ENCODE peak calls at places on chromosomes 3 and 15, in eight cellular contexts. Z is WTC11, A is WERI-Rb-1, I is prostate gland, N is left ventricle myocardium inferior, U is cardiac fibroblast, R is right atrium auricular region, E is mesothelial cell of epicardium. Q is an unnamed sample.

GRCh38 chr3:126116526-126116925 is 32.6 kb upstream of the SLC41A3 start:
- DNase-seq in E (no peak), I (no peak), U (no peak), Z (no peak), R (no peak), N (no peak), A (no peak), Q (peak)

GRCh38 chr3:23489338-23490158 is 286.4 kb downstream of the UBE2E2 start:
- DNase-seq in N (no peak), Z (no peak), U (peak), E (no peak), A (no peak), I (no peak), R (no peak), Q (no peak)

GRCh38 chr3:57530071-57530608 is 14.0 kb downstream of the DNAH12 start:
- DNase-seq in Z (no peak), U (peak), I (peak), N (no peak), E (no peak), R (no peak), A (no peak), Q (no peak)

GRCh38 chr3:159069076-159069475 is 267.2 kb downstream of the MFSD1 start:
- DNase-seq in E (no peak), Z (no peak), U (no peak), I (no peak), N (no peak), R (no peak), A (no peak), Q (no peak)

GRCh38 chr3:177752841-177753240 is 555.6 kb upstream of the TBL1XR1 start:
- DNase-seq in R (no peak), E (no peak), I (no peak), Z (no peak), U (no peak), N (no peak), A (no peak), Q (no peak)

GRCh38 chr3:171704002-171704401 is 106.3 kb downstream of the PLD1 start:
- DNase-seq in N (no peak), U (peak), I (peak), Z (peak), E (no peak), A (peak), R (no peak), Q (no peak)

GRCh38 chr3:195932418-195933043 is 24.2 kb upstream of the TNK2 start:
- DNase-seq in U (no peak), I (no peak), R (no peak), N (no peak), E (no peak), A (no peak), Z (no peak), Q (no peak)

GRCh38 chr3:196757876-196758739 is 18.5 kb downstream of the PAK2 start:
- DNase-seq in A (no peak), R (no peak), Z (no peak), I (no peak), E (no peak), N (no peak), U (peak), Q (no peak)

GRCh38 chr15:52529289-52529929 is 729 bp upstream of the MYO5A start:
- DNase-seq in Z (peak), I (peak), R (no peak), E (no peak), U (no peak), A (no peak), N (no peak), Q (no peak)

GRCh38 chr15:62991698-62992097 is 50.8 kb upstream of the TPM1 start:
- DNase-seq in A (no peak), N (no peak), R (no peak), E (no peak), I (no peak), Z (no peak), U (no peak), Q (no peak)

GRCh38 chr15:96333194-96334016 is 2.9 kb downstream of the NR2F2 start:
- DNase-seq in I (no peak), N (no peak), U (peak), R (no peak), A (no peak), Z (peak), E (no peak), Q (no peak)

GRCh38 chr3:42442640-42443039 is 32.2 kb upstream of the LYZL4 start:
- DNase-seq in E (no peak), N (no peak), R (no peak), I (no peak), Z (peak), U (no peak), A (peak), Q (no peak)

GRCh38 chr15:99414755-99415731 is 150.7 kb upstream of the MEF2A start:
- DNase-seq in E (no peak), A (no peak), U (no peak), Z (no peak), I (no peak), R (peak), N (no peak), Q (no peak)

GRCh38 chr3:23952646-23953045 is 7.6 kb downstream of the NR1D2 start:
- DNase-seq in I (no peak), U (peak), A (no peak), E (no peak), N (no peak), R (no peak), Z (no peak), Q (no peak)

GRCh38 chr3:100027321-100027720 is 87.0 kb downstream of the FILIP1L start:
- DNase-seq in N (no peak), R (no peak), U (peak), A (no peak), E (no peak), Z (no peak), I (no peak), Q (no peak)

GRCh38 chr3:25103391-25103790 is 324.7 kb upstream of the RARB start:
- DNase-seq in R (no peak), A (no peak), E (no peak), N (no peak), Z (no peak), U (no peak), I (no peak), Q (no peak)

GRCh38 chr3:157465741-157466140 is 29.1 kb downstream of the PTX3 start:
- DNase-seq in E (no peak), I (no peak), N (no peak), A (no peak), U (no peak), R (no peak), Z (no peak), Q (no peak)

GRCh38 chr15:67784057-67784781 is 41.1 kb upstream of the SKOR1 start:
- DNase-seq in U (no peak), I (no peak), E (no peak), A (no peak), Z (no peak), N (no peak), R (no peak), Q (peak)

GRCh38 chr3:159884661-159885402 is 103.8 kb upstream of the IL12A start:
- DNase-seq in U (peak), N (no peak), R (no peak), E (no peak), I (no peak), A (no peak), Z (no peak), Q (no peak)

GRCh38 chr3:12902181-12902999 is 61.0 kb upstream of the RPL32 start:
- DNase-seq in Z (no peak), U (no peak), E (no peak), R (no peak), I (no peak), A (no peak), N (no peak), Q (no peak)

GRCh38 chr3:94175677-94176076 is 112.8 kb downstream of the NSUN3 start:
- DNase-seq in U (no peak), N (no peak), I (no peak), R (no peak), E (no peak), Z (no peak), A (no peak), Q (no peak)

GRCh38 chr3:141305436-141305835 is 62.9 kb upstream of the ZBTB38 start:
- DNase-seq in U (peak), R (peak), N (no peak), Z (no peak), I (no peak), E (no peak), A (peak), Q (no peak)

GRCh38 chr15:35410775-35411174 is 135.2 kb downstream of the DPH6 start:
- DNase-seq in R (no peak), E (no peak), Z (no peak), U (no peak), I (no peak), N (no peak), A (no peak), Q (no peak)

GRCh38 chr15:79643393-79643792 is 211.3 kb downstream of the MINAR1 start:
- DNase-seq in I (no peak), R (no peak), A (no peak), Z (no peak), N (no peak), U (no peak), E (no peak), Q (no peak)

GRCh38 chr3:161310649-161311423 is 60.5 kb downstream of the SPTSSB start:
- DNase-seq in A (no peak), U (no peak), E (no peak), I (no peak), R (no peak), Z (no peak), N (no peak), Q (no peak)

GRCh38 chr3:13025778-13026518 is 47.3 kb downstream of the IQSEC1 start:
- DNase-seq in E (no peak), I (no peak), N (peak), U (no peak), A (no peak), Z (no peak), R (no peak), Q (no peak)

GRCh38 chr15:84826369-84826823 is 9.2 kb downstream of the ALPK3 start:
- DNase-seq in I (no peak), U (peak), E (no peak), Z (peak), A (peak), R (no peak), N (no peak), Q (no peak)

GRCh38 chr3:169627073-169627472 is 36.4 kb downstream of the MECOM start:
- DNase-seq in Z (no peak), R (no peak), I (no peak), E (no peak), A (no peak), N (no peak), U (no peak), Q (no peak)

GRCh38 chr3:46465196-46465520 is 453 bp upstream of the LTF start:
- DNase-seq in N (no peak), A (no peak), Z (no peak), R (no peak), U (no peak), I (no peak), E (no peak), Q (no peak)

GRCh38 chr15:31338879-31339557 is 12.4 kb downstream of the KLF13 start:
- DNase-seq in Z (no peak), U (peak), A (no peak), E (no peak), N (peak), I (no peak), R (peak), Q (peak)

GRCh38 chr3:174382876-174383275 is 476.3 kb upstream of the NAALADL2 start:
- DNase-seq in E (no peak), I (no peak), N (no peak), Z (no peak), R (no peak), A (no peak), U (no peak), Q (no peak)

GRCh38 chr3:116338713-116339112 is 106.6 kb downstream of the LSAMP start:
- DNase-seq in A (no peak), R (no peak), I (no peak), E (no peak), N (no peak), U (no peak), Z (no peak), Q (no peak)

GRCh38 chr3:189824629-189825312 is 193.6 kb downstream of the TP63 start:
- DNase-seq in E (no peak), U (peak), Z (no peak), R (no peak), I (peak), N (no peak), A (no peak), Q (no peak)

GRCh38 chr3:31968927-31969418 is 12.1 kb downstream of the OSBPL10 start:
- DNase-seq in U (peak), N (no peak), E (no peak), I (peak), R (no peak), A (no peak), Z (no peak), Q (no peak)

GRCh38 chr3:36960502-36960901 is 15.6 kb upstream of the TRANK1 start:
- DNase-seq in U (no peak), I (no peak), Z (no peak), N (no peak), R (no peak), A (no peak), E (no peak), Q (no peak)
- TF ChIP-seq CTCF in U (no peak), I (no peak), Z (no peak), N (peak), R (no peak), A (no peak), E (peak), Q (no peak)

DNA sequence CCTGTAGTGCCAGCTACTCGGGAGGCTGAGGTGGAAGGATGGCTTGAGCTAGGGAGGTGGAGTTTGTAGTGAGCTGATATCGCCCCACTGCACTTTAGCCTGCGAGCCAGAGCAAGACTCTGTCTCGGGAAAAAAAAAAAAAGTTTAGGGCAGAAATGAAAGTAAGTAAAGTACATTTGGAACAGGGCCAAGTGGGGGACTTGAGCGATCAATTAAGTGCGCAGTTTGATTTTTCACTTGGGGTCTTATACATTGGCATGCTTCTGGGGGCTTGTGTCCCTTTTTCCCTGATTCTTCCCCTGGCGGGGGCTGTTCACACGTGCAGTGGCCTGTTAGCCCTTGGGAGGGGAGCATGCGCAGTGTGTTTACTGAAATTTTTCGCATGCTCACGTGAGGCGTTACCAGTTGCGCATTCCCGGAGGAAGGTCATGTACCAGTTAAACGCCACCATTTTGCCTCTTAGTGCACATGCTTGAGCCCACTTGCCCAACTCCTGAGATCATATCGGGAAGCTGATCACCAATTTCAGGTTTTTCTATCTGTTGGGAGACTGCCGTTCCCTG is 42.0 kb downstream of the GALNT15 start:
- DNase-seq in U (no peak), N (no peak), Z (no peak), A (no peak), I (no peak), E (no peak), R (no peak), Q (no peak)
- TF ChIP-seq CTCF in U (no peak), N (no peak), Z (no peak), A (no peak), I (no peak), E (no peak), R (no peak), Q (no peak)

DNA sequence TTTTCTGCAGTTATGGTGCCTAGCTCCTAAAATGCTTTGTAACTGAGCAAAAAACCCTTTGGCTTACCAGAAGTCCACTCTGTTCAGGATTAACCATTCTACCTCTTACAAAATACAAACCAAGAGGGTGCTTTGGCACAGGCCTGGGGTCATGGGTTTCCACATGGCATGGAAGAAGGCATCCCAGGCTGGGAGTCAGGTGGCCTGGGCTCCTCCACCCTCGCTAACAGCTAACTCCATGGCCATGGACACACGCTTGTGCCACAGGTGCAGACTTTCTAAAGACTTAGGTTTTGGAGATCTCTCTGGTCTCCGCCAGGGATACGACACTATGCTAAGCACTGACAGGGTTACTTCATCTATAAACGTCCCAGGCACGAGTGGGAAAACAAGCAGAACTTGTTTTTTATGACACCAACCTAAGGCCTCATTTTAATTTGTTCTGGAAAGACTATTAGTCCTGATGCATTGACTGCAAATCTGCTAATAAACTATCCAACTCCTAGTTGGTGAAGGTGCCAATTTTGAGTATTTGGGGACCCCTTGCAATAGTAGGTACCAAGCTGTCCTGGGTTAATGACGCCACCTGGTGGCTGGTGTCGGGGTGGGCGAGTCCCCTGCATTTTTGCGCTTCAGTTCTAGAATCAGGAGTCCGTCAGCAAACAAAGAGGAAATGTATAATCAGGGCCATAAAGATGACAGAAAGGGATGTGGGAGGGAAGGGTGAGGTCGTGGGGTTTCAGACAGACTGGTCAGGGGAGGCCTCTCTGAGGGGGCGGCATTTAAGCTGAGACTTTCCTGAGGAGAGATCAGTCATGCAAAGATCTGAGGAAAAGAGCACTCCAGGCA is 10.3 kb upstream of the ALDH1A3 start:
- DNase-seq in I (no peak), A (peak), N (no peak), E (no peak), R (no peak), Z (peak), U (no peak), Q (no peak)
- TF ChIP-seq CTCF in I (peak), A (peak), N (no peak), E (peak), R (peak), Z (peak), U (peak), Q (no peak)

DNA sequence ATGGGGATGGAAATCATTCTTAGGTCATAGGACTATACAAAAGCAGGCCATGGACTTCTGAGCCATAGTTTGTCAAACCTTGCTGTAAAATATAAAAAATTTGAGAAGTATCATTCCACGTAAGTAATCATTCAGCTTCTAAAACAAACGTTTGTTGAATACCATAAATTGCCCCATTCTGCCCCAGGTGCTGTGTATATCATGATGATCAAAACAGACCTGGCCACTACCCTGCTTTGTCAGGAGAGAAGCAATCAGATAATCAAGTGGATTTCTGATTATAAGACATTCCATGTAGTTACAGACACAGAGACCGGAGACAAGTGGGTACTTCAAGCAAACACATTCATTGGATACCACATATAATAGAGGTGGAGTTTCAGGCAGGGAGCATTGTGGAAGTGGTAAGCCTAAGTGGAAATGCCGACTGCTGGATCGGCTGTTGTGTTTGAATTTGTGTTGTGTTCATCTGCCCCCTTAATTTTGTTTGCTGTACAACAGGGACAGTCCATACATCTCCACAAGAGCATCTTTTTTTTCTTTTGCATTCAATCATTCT is 61.7 kb downstream of the TGFBR2 start:
- DNase-seq in A (no peak), R (no peak), U (no peak), N (no peak), Z (no peak), I (no peak), E (no peak), Q (no peak)
- TF ChIP-seq CTCF in A (no peak), R (no peak), U (no peak), N (no peak), Z (no peak), I (no peak), E (no peak), Q (no peak)

GRCh38 chr3:10368512-10368911 is 47.6 kb upstream of the SEC13 start:
- DNase-seq in N (no peak), I (no peak), A (no peak), Z (no peak), R (no peak), U (no peak), E (no peak), Q (no peak)

GRCh38 chr3:10371789-10372188 is 50.9 kb upstream of the SEC13 start:
- DNase-seq in I (no peak), U (no peak), N (no peak), E (no peak), Z (no peak), A (no peak), R (no peak), Q (no peak)

GRCh38 chr3:10367466-10367865 is 46.6 kb upstream of the SEC13 start:
- DNase-seq in R (no peak), Z (no peak), A (no peak), I (no peak), E (no peak), N (no peak), U (no peak), Q (no peak)

GRCh38 chr3:10371167-10371566 is 50.3 kb upstream of the SEC13 start:
- DNase-seq in N (no peak), E (no peak), R (no peak), Z (no peak), U (peak), A (no peak), I (no peak), Q (no peak)

GRCh38 chr3:10370429-10370828 is 49.5 kb upstream of the SEC13 start:
- DNase-seq in Z (no peak), E (no peak), I (no peak), U (peak), A (no peak), R (no peak), N (no peak), Q (no peak)
- TF ChIP-seq CTCF in Z (no peak), E (no peak), I (no peak), U (no peak), A (no peak), R (no peak), N (no peak), Q (no peak)

DNA sequence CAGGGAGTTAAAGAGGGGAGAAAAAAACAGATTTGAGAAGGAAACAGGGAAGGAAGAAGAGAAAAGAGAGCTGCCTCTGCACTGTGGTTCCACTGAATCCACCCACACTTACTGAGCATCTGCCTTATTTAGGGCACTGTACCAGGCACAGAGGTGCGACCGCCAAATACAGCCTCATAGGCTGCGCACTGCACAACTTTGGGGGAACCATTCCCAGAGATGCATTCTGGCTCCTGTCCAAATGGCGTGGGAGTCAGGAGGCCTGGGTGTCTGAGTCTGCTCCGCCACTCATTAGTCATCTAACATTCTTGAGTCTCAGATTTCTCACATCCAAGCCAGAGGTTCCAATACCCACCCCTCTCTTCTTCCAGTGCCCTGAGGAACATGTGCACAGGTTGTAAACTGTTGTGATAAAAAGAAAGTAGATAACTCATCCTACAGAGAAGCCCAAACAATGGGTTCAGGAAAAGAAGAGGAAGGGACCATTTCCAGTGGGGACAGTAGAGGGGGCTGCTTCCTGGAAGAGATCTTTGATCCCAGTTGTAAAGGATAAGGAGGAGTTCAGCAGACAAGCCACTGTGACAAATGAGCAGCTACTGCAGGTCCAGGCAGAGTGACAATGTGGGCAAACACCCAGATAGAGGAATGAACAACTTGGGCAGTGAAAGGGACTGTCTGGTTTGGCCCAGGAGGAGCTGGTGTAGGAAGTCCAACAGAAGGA is 254.6 kb downstream of the UACA start:
- DNase-seq in A (no peak), N (no peak), U (peak), R (no peak), E (no peak), I (no peak), Z (no peak), Q (no peak)
- TF ChIP-seq CTCF in A (peak), N (no peak), U (no peak), R (no peak), E (no peak), I (no peak), Z (no peak), Q (no peak)

GRCh38 chr15:76337739-76338554 is 1.4 kb downstream of the ISL2 start:
- DNase-seq in E (no peak), Z (peak), I (no peak), U (no peak), N (no peak), R (no peak), A (peak), Q (peak)
- TF ChIP-seq CTCF in E (no peak), Z (no peak), I (no peak), U (no peak), N (no peak), R (no peak), A (no peak), Q (no peak)